ENCODE peak calls at places on chromosomes 11 and 22, in seven cellular contexts. X, W, J, F, U, N and M are unnamed samples.

GRCh38 chr22:43796567-43796966 is 15.5 kb downstream of the EFCAB6 start:
- DNase-seq in X (no peak), W (peak), J (no peak), F (no peak), U (no peak), N (peak), M (no peak)

GRCh38 chr11:79314906-79315689 is 125.7 kb downstream of the TENM4 start:
- DNase-seq in X (no peak), W (peak), J (no peak), F (peak), U (no peak), N (peak), M (no peak)

GRCh38 chr11:69921429-69922014 is 102.3 kb upstream of the FGF3 start:
- DNase-seq in X (no peak), W (no peak), J (peak), F (peak), U (no peak), N (no peak), M (peak)

GRCh38 chr11:32615422-32615821 is 31.8 kb downstream of the EIF3M start:
- DNase-seq in X (peak), W (peak), J (no peak), F (no peak), U (no peak), N (no peak), M (no peak)

GRCh38 chr11:10038916-10039315 is 255.1 kb downstream of the SBF2 start:
- DNase-seq in X (no peak), W (peak), J (no peak), F (no peak), U (no peak), N (no peak), M (no peak)

GRCh38 chr11:102824541-102824940 is 18.9 kb downstream of the MMP3 start:
- DNase-seq in X (no peak), W (peak), J (no peak), F (no peak), U (no peak), N (no peak), M (no peak)

GRCh38 chr11:128467041-128467440 is 120.3 kb downstream of the ETS1 start:
- DNase-seq in X (no peak), W (no peak), J (no peak), F (no peak), U (no peak), N (no peak), M (no peak)

GRCh38 chr22:36010090-36010489 is 18.5 kb downstream of the RBFOX2 start:
- DNase-seq in X (no peak), W (no peak), J (no peak), F (peak), U (no peak), N (no peak), M (peak)

GRCh38 chr11:19919050-19919561 is 206.5 kb downstream of the NAV2 start:
- DNase-seq in X (peak), W (peak), J (peak), F (no peak), U (peak), N (peak), M (no peak)

GRCh38 chr11:5449023-5449422 is at the start of gene OR51I2:
- DNase-seq in X (no peak), W (no peak), J (no peak), F (no peak), U (no peak), N (no peak), M (no peak)

GRCh38 chr11:5449432-5449831 is 309 bp downstream of the OR51I2 start:
- DNase-seq in X (no peak), W (no peak), J (no peak), F (no peak), U (no peak), N (no peak), M (no peak)

DNA sequence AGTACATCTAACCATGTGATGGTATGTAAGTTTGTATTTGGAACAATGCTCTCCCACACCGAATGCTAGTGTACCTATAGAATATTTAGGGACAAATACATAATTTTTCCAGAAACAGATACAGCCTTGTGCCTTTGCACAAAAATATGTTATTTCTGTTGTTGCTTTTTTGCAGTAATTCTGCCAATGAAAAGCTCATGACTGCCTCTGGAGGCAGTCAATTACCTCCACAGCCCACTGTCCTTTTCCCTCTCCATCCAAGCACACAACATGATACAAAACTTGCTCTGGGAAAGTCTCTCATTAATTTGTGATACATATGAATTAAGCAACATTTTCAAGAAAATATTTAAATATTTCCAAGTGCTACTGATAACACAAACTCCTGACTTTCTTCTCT is 3.6 kb downstream of the OR51I2 start:
- DNase-seq in X (no peak), W (no peak), J (no peak), F (no peak), U (no peak), N (no peak), M (no peak)
- TF ChIP-seq CTCF in X (no peak), W (no peak), J (no peak), F (no peak), U (no peak), N (no peak), M (no peak)

GRCh38 chr11:83087035-83087434 is 15.3 kb upstream of the RAB30 start:
- DNase-seq in X (no peak), W (peak), J (no peak), F (no peak), U (no peak), N (peak), M (no peak)
- TF ChIP-seq CTCF in X (peak), W (peak), J (no peak), F (no peak), U (peak), N (no peak), M (no peak)

GRCh38 chr11:65851083-65851579 is 6.8 kb downstream of the CFL1 start:
- DNase-seq in X (no peak), W (peak), J (no peak), F (peak), U (no peak), N (no peak), M (no peak)

GRCh38 chr11:65852508-65853248 is 5.3 kb downstream of the CFL1 start:
- DNase-seq in X (no peak), W (peak), J (peak), F (no peak), U (peak), N (no peak), M (no peak)

GRCh38 chr11:65850217-65851082 is 7.5 kb downstream of the CFL1 start:
- DNase-seq in X (no peak), W (peak), J (peak), F (no peak), U (no peak), N (no peak), M (no peak)

GRCh38 chr11:65853249-65853979 is 4.6 kb downstream of the CFL1 start:
- DNase-seq in X (no peak), W (no peak), J (peak), F (no peak), U (peak), N (no peak), M (no peak)

DNA sequence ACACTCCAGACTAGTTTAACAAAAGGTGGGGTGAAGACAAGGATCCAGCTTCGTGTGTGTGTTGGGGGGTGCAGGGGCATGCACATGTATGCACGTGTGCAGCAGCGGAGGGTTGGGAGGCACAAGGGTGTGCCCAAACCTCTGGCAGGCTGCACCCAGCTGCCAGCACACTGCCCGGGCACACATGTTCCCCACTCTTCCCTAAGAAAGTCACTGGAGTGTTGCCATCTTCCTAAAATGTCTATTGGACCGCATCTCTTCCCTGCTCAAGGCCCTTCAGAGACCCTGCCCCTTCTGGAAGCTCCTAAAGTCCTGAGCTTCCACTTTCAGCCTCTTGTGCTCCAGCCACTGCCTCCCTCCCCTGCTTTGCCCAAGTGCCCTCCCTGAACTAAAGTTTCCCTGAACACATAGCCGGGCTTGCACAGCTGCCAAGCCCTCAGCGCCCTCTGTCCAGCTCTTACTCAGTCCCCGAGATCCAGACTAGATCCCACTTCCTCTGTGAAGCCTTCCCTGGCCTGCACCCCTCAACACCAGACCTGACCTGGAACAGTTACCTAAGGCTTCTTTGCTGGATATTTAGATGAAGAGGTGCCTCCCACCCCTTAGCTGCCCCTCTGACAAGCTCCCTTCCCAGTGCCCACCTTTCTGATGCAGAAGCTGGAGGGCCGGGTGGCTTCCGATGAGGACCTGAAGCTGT is 6.0 kb downstream of the CFL1 start:
- DNase-seq in X (no peak), W (peak), J (peak), F (no peak), U (no peak), N (no peak), M (no peak)
- TF ChIP-seq CTCF in X (no peak), W (no peak), J (no peak), F (no peak), U (no peak), N (no peak), M (no peak)

GRCh38 chr22:37778370-37779009 is 29.2 kb upstream of the GCAT start:
- DNase-seq in X (no peak), W (no peak), J (no peak), F (no peak), U (no peak), N (no peak), M (no peak)

GRCh38 chr22:37777122-37777687 is 30.5 kb upstream of the GCAT start:
- DNase-seq in X (peak), W (peak), J (peak), F (no peak), U (peak), N (peak), M (no peak)

GRCh38 chr22:37784829-37785495 is 22.8 kb upstream of the GCAT start:
- DNase-seq in X (no peak), W (no peak), J (peak), F (no peak), U (peak), N (no peak), M (no peak)

GRCh38 chr22:37782340-37783168 is 25.2 kb upstream of the GCAT start:
- DNase-seq in X (no peak), W (no peak), J (no peak), F (no peak), U (no peak), N (peak), M (no peak)

GRCh38 chr22:37781434-37782059 is 26.2 kb upstream of the GCAT start:
- DNase-seq in X (no peak), W (peak), J (no peak), F (peak), U (no peak), N (no peak), M (no peak)
- TF ChIP-seq CTCF in X (peak), W (peak), J (no peak), F (no peak), U (no peak), N (peak), M (no peak)

GRCh38 chr11:83717551-83717950 is 431.4 kb upstream of the CCDC90B start:
- DNase-seq in X (no peak), W (peak), J (no peak), F (no peak), U (no peak), N (no peak), M (no peak)

GRCh38 chr11:83711035-83711630 is 425.0 kb upstream of the CCDC90B start:
- DNase-seq in X (no peak), W (no peak), J (no peak), F (no peak), U (no peak), N (no peak), M (no peak)

GRCh38 chr11:83713701-83714100 is 427.5 kb upstream of the CCDC90B start:
- DNase-seq in X (no peak), W (peak), J (no peak), F (no peak), U (no peak), N (peak), M (no peak)

GRCh38 chr11:83720675-83721074 is 434.5 kb upstream of the CCDC90B start:
- DNase-seq in X (no peak), W (no peak), J (no peak), F (peak), U (no peak), N (no peak), M (no peak)

DNA sequence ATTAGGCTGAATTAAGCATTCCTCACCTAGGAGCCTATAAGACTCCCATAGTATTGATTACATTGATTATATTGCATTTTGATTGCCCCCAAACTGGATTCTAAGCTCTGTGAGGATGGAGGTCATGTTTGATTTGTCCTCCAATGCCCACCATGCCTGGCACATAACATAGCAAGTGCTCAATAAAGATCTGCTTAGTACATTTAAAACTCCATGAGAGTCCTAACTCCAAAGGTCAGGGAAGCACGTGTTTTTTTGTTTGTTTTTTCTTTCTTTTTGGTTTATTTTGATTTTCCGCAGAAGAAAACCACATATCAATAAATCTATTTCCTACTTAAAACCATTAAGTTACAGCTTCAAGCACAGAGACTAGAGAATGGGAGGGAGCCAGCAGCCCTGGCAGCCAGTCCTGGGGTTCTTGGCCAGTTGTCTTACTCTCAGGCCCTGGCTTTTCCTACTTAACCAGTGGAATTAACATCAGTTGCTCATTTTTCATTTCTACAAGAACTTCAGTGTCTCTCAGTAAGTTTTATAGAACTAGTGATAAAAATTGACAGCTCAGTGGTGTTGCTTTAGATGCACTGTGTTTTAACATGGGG is 429.9 kb upstream of the CCDC90B start:
- DNase-seq in X (no peak), W (no peak), J (no peak), F (no peak), U (no peak), N (no peak), M (no peak)
- TF ChIP-seq CTCF in X (no peak), W (no peak), J (no peak), F (no peak), U (no peak), N (no peak), M (no peak)

GRCh38 chr22:46386312-46386711 is 50.8 kb downstream of the TRMU start:
- DNase-seq in X (no peak), W (no peak), J (no peak), F (peak), U (no peak), N (no peak), M (no peak)
- TF ChIP-seq CTCF in X (no peak), W (no peak), J (no peak), F (peak), U (no peak), N (peak), M (no peak)

DNA sequence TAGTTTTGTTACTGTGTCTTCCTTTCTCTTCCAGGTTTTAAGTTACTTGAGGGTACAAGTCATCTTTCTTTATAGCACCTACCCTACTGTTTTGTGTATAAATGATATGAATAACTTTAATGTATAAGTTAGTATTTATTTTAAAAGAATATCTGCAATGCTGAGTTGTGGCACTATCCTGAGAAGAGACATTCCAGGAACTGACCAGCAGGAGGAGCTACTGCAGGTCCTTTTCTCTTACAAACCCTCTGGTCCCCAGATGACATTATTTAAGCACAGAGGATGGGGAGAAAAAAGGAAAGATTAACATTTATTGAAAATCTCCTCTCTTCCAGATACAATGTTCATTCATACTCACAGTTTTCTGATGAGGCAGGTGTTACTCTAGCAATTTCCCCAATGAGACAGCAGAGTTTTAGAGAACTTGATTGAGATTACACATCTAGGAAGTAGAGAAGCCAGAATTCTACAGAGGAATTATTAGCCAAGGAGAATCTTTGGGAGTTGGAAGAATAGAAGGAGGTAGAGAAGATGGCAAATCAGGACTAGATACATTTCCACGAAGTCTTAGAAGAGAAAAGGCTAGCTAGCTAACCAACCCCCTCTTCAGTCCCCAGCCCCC is 541.2 kb upstream of the API5 start:
- DNase-seq in X (no peak), W (peak), J (no peak), F (peak), U (peak), N (no peak), M (peak)
- TF ChIP-seq CTCF in X (peak), W (peak), J (peak), F (peak), U (peak), N (peak), M (peak)

GRCh38 chr11:129996113-129996870 is 6.3 kb downstream of the PRDM10 start:
- DNase-seq in X (no peak), W (no peak), J (no peak), F (no peak), U (no peak), N (no peak), M (no peak)

GRCh38 chr11:129989437-129989836 is 13.2 kb downstream of the PRDM10 start:
- DNase-seq in X (no peak), W (no peak), J (no peak), F (no peak), U (no peak), N (no peak), M (no peak)

GRCh38 chr11:129987950-129988349 is 14.7 kb downstream of the PRDM10 start:
- DNase-seq in X (no peak), W (no peak), J (no peak), F (no peak), U (no peak), N (no peak), M (no peak)

GRCh38 chr11:129995163-129995562 is 7.5 kb downstream of the PRDM10 start:
- DNase-seq in X (no peak), W (no peak), J (no peak), F (no peak), U (no peak), N (no peak), M (no peak)

DNA sequence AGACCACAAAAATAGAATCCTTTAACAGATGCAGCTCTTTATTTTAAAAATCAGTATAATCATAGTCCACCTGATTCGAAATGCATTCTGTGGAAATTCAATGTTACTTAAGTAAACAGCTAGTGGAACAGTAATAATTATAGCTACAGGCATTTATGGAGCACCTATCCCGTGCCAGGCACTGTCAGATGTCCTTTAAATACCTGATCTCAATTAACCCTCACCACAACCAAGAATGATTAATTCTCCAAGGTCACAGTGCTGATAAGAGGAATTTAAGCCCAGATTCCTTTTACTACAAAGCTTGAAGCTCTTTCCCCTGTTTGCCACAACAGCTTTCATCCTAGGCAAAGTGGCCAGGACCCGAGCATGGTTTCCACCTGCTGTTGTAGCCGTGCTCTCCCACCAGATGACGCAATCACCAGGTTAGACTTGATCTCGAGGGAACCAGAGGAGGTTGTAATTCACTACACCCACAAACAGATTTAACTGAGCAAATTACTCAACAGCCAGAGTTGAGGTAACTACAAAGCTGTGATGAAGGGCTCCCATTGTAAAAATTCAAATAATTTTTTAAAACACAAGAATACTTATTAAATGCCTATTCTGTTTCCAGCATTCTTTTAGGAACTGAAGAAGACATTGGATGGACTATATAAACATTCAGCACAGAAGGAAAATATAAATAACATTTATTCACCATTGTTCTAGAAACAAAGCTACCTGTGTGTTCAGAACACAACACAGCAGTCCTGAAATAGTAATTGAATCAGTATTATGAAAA is 10.3 kb downstream of the PRDM10 start:
- DNase-seq in X (no peak), W (peak), J (no peak), F (peak), U (peak), N (peak), M (peak)
- TF ChIP-seq CTCF in X (peak), W (peak), J (peak), F (no peak), U (peak), N (peak), M (no peak)

GRCh38 chr11:35415488-35415887 is 3.9 kb downstream of the SLC1A2 start:
- DNase-seq in X (no peak), W (no peak), J (no peak), F (no peak), U (no peak), N (no peak), M (no peak)

GRCh38 chr11:35420371-35420770 is 1.0 kb upstream of the SLC1A2 start:
- DNase-seq in X (no peak), W (no peak), J (peak), F (peak), U (no peak), N (no peak), M (no peak)

GRCh38 chr11:35418282-35418846 is 994 bp downstream of the SLC1A2 start:
- DNase-seq in X (no peak), W (no peak), J (peak), F (peak), U (no peak), N (no peak), M (peak)

GRCh38 chr11:35419713-35420333 is 465 bp upstream of the SLC1A2 start:
- DNase-seq in X (no peak), W (peak), J (peak), F (peak), U (no peak), N (no peak), M (peak)

GRCh38 chr11:35418847-35419712 is at the start of gene SLC1A2:
- DNase-seq in X (no peak), W (peak), J (peak), F (peak), U (no peak), N (peak), M (peak)
- TF ChIP-seq CTCF in X (no peak), W (no peak), J (no peak), F (no peak), U (no peak), N (no peak), M (no peak)

GRCh38 chr11:64021742-64022067 is 14.0 kb upstream of the FLRT1 start:
- DNase-seq in X (no peak), W (no peak), J (no peak), F (no peak), U (no peak), N (no peak), M (no peak)
- TF ChIP-seq CTCF in X (no peak), W (no peak), J (no peak), F (no peak), U (no peak), N (no peak), M (no peak)